ENCODE peak calls at places on chromosomes 12 and 14, in six cellular contexts. Z is IMR-90, F is AG04450, H is D721Med, J is brain microvascular endothelial cell, L is left lung. P is an unnamed sample.

GRCh38 chr12:10554971-10555481 is 49.3 kb downstream of the EIF2S3B start:
- DNase-seq in Z (no peak), F (no peak), H (no peak), J (no peak), L (no peak), P (no peak)

GRCh38 chr12:8037947-8038346 is 5.4 kb downstream of the FOXJ2 start:
- DNase-seq in Z (no peak), F (no peak), H (no peak), J (no peak), L (no peak), P (no peak)

GRCh38 chr12:70590549-70591226 is 46.5 kb downstream of the PTPRB start:
- DNase-seq in Z (no peak), F (no peak), H (no peak), J (no peak), L (no peak), P (no peak)

GRCh38 chr12:52127683-52128450 is 48.4 kb downstream of the SMIM41 start:
- DNase-seq in Z (no peak), F (no peak), H (no peak), J (no peak), L (no peak), P (no peak)

GRCh38 chr12:41709463-41710285 is 435.0 kb downstream of the GXYLT1 start:
- DNase-seq in Z (no peak), F (no peak), H (no peak), J (no peak), L (no peak), P (no peak)

GRCh38 chr12:122097641-122098364 is 19.2 kb downstream of the MLXIP start:
- DNase-seq in Z (peak), F (no peak), H (no peak), J (no peak), L (peak), P (no peak)

GRCh38 chr12:119758695-119759094 is 90.8 kb downstream of the PRKAB1 start:
- DNase-seq in Z (no peak), F (no peak), H (no peak), J (no peak), L (no peak), P (no peak)

GRCh38 chr14:61151276-61151675 is 129.9 kb downstream of the TMEM30B start:
- DNase-seq in Z (peak), F (no peak), H (no peak), J (no peak), L (no peak), P (no peak)

GRCh38 chr12:27109339-27110023 is 27.1 kb upstream of the C12orf71 start:
- DNase-seq in Z (no peak), F (no peak), H (no peak), J (peak), L (no peak), P (no peak)

DNA sequence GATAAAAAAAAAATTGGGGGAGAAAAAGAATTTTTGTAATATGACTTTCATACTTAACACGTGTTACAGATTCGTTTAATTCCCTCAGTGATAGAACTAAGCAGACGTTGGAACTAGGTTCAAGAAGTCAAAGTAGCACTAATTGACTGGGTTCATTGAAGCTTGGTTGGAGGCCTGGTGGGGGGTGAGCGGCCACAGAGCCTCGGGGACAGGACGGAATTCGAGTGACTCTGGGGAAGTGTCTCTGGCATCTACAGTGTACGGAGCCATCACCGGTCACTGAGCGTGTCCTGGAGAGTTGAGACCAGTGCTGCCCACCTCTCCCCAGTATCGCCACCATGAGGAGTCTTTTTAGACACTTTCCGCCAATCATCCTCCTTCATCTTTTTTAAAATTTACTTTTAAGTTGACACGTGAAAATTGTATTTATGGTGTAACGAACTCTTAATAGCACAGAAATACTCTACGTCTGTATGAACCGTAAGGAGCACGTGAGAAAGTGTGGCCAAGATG is 1.3 kb downstream of the ZFYVE21 start:
- DNase-seq in Z (no peak), F (no peak), H (no peak), J (no peak), L (no peak), P (no peak)
- TF ChIP-seq CTCF in Z (no peak), F (no peak), H (no peak), J (no peak), L (no peak), P (no peak)

DNA sequence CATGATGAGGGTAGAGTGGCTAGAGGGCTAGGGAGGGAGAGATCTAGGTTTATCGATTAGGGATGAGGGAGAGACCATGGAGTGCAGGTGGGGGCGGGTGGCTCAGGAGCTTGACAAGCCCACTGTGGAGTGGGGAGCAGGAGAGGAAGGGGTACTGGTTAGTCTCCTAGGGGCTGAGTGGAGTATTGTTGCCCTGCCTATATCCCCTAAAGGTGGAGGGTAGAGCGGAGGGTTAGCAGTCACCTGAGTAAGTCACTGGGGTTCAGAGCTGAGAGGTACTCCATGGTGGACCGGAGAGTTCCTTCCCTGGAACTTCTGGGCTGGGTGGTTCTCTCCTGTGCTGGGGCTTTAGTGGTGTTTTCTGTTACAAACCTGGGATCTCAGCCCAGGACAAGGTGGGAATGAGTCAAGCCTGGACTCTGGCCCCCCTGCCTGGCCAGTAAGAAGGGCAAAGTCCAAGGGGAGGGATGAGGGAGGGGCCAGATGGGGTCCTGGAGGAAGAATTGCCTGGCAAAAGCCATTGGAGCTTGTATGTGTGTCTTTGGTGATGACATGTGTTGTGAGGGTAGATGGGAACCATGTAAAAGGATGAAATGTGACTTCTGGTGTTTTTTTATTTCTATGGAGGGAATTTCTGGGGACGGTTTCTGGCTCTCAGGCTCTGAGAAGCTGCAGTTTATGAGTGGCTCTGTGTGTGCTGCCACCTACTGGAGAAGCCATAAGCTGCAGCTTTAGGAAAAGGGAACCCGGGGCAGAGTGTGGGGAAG is at the start of gene CIDEB:
- DNase-seq in Z (peak), F (no peak), H (peak), J (peak), L (peak), P (peak)
- TF ChIP-seq CTCF in Z (peak), F (peak), H (peak), J (peak), L (peak), P (peak)

GRCh38 chr14:80930095-80930494 is 11.4 kb downstream of the CEP128 start:
- DNase-seq in Z (no peak), F (no peak), H (no peak), J (no peak), L (no peak), P (no peak)

GRCh38 chr14:80926706-80927384 is 14.7 kb downstream of the CEP128 start:
- DNase-seq in Z (peak), F (peak), H (no peak), J (peak), L (no peak), P (no peak)

GRCh38 chr14:80924365-80925103 is 17.0 kb downstream of the CEP128 start:
- DNase-seq in Z (no peak), F (no peak), H (no peak), J (no peak), L (no peak), P (no peak)

GRCh38 chr14:80930836-80931389 is 10.6 kb downstream of the CEP128 start:
- DNase-seq in Z (peak), F (peak), H (no peak), J (peak), L (no peak), P (no peak)

DNA sequence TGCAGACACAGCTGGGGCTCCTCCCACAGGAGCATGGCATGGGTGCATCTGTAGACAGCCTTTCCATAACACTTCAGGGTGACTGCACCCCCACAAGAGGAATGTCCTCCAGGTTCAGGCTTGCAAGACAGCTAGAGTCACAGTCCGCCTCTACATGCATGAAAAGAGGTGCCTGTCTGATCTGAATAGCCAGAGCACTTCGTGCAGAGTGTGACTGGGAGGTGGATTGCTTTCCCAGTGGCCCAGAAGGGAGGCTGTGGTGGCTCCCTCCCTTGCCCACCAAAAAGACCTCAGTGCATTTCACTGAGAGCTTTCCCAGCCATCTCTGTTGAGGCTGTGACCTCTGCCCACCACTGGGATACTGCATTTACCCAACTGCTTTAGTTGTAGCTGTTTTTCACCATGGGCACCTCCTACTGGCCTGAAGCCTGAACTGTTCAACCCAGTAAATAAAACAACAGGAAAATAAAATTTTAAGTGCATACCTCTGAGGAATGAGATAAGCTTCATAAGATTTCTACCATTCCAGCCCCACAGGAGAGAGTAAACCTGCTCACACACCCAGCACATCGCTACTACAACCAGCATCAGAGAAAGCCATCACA is 14.1 kb downstream of the CEP128 start:
- DNase-seq in Z (no peak), F (no peak), H (no peak), J (no peak), L (no peak), P (no peak)
- TF ChIP-seq CTCF in Z (peak), F (peak), H (no peak), J (peak), L (no peak), P (no peak)

GRCh38 chr14:74562515-74563232 is 49.4 kb downstream of the LTBP2 start:
- DNase-seq in Z (peak), F (no peak), H (no peak), J (no peak), L (no peak), P (no peak)
- TF ChIP-seq CTCF in Z (peak), F (peak), H (no peak), J (peak), L (no peak), P (no peak)

GRCh38 chr14:74038015-74038859 is 19.1 kb downstream of the BBOF1 start:
- DNase-seq in Z (peak), F (no peak), H (peak), J (peak), L (no peak), P (no peak)
- TF ChIP-seq CTCF in Z (peak), F (peak), H (peak), J (peak), L (peak), P (peak)

DNA sequence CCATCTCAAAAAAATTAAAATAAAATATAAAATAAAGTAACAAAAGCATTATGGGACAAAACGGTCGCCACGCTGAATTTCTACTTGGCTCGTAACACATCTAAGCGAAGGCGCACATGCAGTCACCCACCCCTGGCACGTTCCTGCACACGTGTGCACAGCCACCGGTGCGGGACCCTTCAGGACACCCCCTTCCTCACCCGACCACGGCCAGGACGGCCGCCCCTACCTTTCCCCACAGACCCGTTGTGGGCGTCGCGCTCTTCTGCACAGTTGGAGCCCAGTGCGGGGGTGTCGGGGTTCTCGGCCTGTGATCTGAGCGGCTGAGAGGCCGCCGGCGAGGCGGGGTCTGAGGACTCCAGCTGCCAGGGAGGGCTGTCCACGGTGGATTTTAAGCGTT is 44.4 kb upstream of the GPR68 start:
- DNase-seq in Z (no peak), F (no peak), H (no peak), J (no peak), L (no peak), P (no peak)
- TF ChIP-seq CTCF in Z (no peak), F (no peak), H (no peak), J (no peak), L (no peak), P (no peak)

GRCh38 chr12:83827860-83828259 is 1084.7 kb downstream of the SLC6A15 start:
- DNase-seq in Z (no peak), F (no peak), H (no peak), J (no peak), L (no peak), P (no peak)

GRCh38 chr12:83823386-83824045 is 1089.1 kb downstream of the SLC6A15 start:
- DNase-seq in Z (no peak), F (no peak), H (peak), J (peak), L (peak), P (no peak)

GRCh38 chr12:83827193-83827592 is 1085.4 kb downstream of the SLC6A15 start:
- DNase-seq in Z (no peak), F (no peak), H (no peak), J (no peak), L (no peak), P (no peak)

GRCh38 chr12:83821967-83822366 is 1090.6 kb downstream of the SLC6A15 start:
- DNase-seq in Z (no peak), F (no peak), H (no peak), J (no peak), L (no peak), P (no peak)

GRCh38 chr12:83826112-83826511 is 1086.5 kb downstream of the SLC6A15 start:
- DNase-seq in Z (peak), F (no peak), H (peak), J (peak), L (no peak), P (no peak)
- TF ChIP-seq CTCF in Z (peak), F (peak), H (peak), J (peak), L (peak), P (no peak)

GRCh38 chr14:89185919-89186849 is 230.8 kb downstream of the FOXN3 start:
- DNase-seq in Z (peak), F (peak), H (no peak), J (peak), L (no peak), P (no peak)
- TF ChIP-seq CTCF in Z (no peak), F (no peak), H (peak), J (no peak), L (no peak), P (no peak)

DNA sequence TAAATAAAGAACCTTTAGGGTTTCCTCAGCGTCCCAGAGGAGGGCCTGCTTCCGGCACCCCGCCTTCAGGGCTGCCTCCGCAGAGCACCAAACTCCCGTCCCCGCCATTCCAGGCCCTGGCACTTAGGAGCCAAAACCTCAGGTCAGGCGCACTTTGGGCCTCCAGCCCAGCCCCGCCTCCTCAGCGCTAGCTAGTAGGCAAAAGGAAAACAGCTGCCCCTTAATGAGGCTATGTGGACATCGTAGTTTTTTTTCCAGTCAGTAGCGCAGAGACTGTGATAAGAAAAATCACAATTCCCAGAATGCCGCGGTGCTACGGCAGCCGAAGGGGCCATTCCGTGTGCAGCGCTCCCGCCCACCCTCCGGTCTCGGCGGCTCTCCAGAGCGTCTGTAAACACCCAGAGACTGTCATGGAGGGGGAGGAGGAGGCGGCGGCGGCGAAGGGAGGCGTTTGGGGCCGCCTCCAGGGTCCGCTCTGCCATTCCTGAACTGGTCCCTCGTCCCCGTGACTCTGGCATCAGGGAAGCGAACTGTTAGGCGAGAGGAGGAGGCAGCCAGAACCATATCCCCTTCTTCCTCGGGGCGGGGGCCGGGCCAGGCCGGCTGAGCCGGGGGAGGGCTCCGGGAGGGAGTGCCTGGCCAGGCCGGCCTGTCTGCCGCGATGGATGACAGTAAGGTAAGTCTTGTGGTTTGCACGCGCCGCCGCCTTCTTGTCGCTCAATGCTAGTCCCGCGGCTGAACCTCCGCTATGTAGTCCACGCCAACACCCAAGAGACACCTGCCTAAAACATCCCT is at the start of gene CREBL2:
- DNase-seq in Z (peak), F (peak), H (peak), J (peak), L (peak), P (peak)
- TF ChIP-seq CTCF in Z (no peak), F (no peak), H (no peak), J (no peak), L (no peak), P (no peak)